ENCODE peak calls at places on chromosomes 16 and 17, in nine cellular contexts. W is hepatocyte; B is mucosa of descending colon; L is A549; S is CD8-positive, alpha-beta T cell; F is AG04449; G is AG10803; T is astrocyte of the spinal cord; Q is kidney epithelial cell. K is an unnamed sample.

GRCh38 chr17:17935321-17936271 is 36.6 kb downstream of the TOM1L2 start:
- DNase-seq in W (peak), B (peak), L (peak), S (no peak), F (peak), G (peak), T (peak), Q (peak), K (no peak)

GRCh38 chr17:66431080-66431795 is 128.8 kb downstream of the PRKCA start:
- DNase-seq in W (no peak), B (no peak), L (no peak), S (no peak), F (no peak), G (peak), T (no peak), Q (no peak), K (no peak)

GRCh38 chr17:489758-490329 is 137.2 kb upstream of the RPH3AL start:
- DNase-seq in W (peak), B (peak), L (peak), S (peak), F (no peak), G (peak), T (peak), Q (no peak), K (no peak)

GRCh38 chr16:84527486-84528269 is 23.2 kb upstream of the MEAK7 start:
- DNase-seq in W (no peak), B (no peak), L (no peak), S (no peak), F (no peak), G (no peak), T (no peak), Q (no peak), K (no peak)

GRCh38 chr17:75755990-75756389 is 9.0 kb downstream of the GALK1 start:
- DNase-seq in W (no peak), B (no peak), L (no peak), S (no peak), F (no peak), G (no peak), T (no peak), Q (no peak), K (no peak)

GRCh38 chr17:39668141-39668924 is at the start of gene PNMT:
- DNase-seq in W (peak), B (peak), L (peak), S (peak), F (no peak), G (peak), T (peak), Q (no peak), K (no peak)

GRCh38 chr16:17377360-17378324 is 93.1 kb downstream of the XYLT1 start:
- DNase-seq in W (no peak), B (no peak), L (no peak), S (no peak), F (no peak), G (peak), T (no peak), Q (no peak), K (no peak)

GRCh38 chr16:1543085-1543896 is 9.8 kb downstream of the TMEM204 start:
- DNase-seq in W (no peak), B (peak), L (peak), S (no peak), F (no peak), G (peak), T (peak), Q (peak), K (peak)

GRCh38 chr17:235831-236640 is 54.6 kb upstream of the DOC2B start:
- DNase-seq in W (no peak), B (no peak), L (no peak), S (no peak), F (no peak), G (no peak), T (no peak), Q (no peak), K (no peak)

DNA sequence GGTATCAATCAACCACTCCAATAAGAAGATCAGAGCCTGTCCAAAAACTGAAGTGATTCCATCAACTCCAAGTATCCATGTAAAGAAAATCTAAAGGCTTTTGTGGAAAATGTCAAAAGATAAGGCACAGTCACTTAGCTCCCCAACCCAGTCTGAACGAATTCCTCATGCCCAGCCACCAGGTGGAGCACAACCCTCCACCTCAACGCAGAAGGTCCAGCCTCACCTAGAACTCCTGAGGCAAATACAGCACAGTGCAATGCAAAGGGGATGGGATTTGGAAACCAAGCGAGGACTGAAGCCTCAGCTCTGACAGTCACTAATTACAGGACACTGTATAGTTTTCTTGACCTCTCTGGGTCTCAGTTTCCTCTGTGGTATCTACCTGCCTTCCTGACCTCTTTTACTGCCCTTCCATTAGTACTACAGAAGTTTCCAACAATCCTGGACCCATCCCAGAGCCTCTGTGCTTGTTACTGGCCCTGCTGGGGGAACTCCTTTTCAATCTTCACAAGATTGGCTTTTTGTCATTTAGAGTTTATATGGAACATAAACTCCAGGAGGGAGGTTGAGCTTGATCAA is 2.0 kb downstream of the NCBP3 start:
- DNase-seq in W (peak), B (peak), L (peak), S (peak), F (no peak), G (peak), T (peak), Q (no peak), K (no peak)
- TF ChIP-seq CTCF in W (peak), B (peak), L (peak), S (peak), F (peak), G (peak), T (peak), Q (peak), K (peak)

GRCh38 chr17:48609754-48610281 is 999 bp downstream of the HOXB7 start:
- DNase-seq in W (no peak), B (no peak), L (no peak), S (no peak), F (no peak), G (no peak), T (peak), Q (no peak), K (no peak)

GRCh38 chr17:48611213-48611612 is 396 bp upstream of the HOXB7 start:
- DNase-seq in W (no peak), B (peak), L (peak), S (no peak), F (no peak), G (no peak), T (peak), Q (no peak), K (no peak)

GRCh38 chr17:48611681-48612455 is 1.1 kb upstream of the HOXB7 start:
- DNase-seq in W (no peak), B (peak), L (peak), S (no peak), F (no peak), G (no peak), T (peak), Q (no peak), K (no peak)

GRCh38 chr17:48608921-48609505 is 1.8 kb downstream of the HOXB7 start:
- DNase-seq in W (no peak), B (no peak), L (no peak), S (no peak), F (no peak), G (no peak), T (peak), Q (no peak), K (no peak)

GRCh38 chr17:48610282-48611211 is at the start of gene HOXB7:
- DNase-seq in W (peak), B (peak), L (peak), S (no peak), F (no peak), G (peak), T (peak), Q (no peak), K (no peak)
- H3K4me3 ChIP-seq in W (peak), B (peak), L (peak), S (peak), F (peak), G (peak), T (peak), Q (peak), K (peak)

GRCh38 chr17:2867441-2868424 is 71.5 kb downstream of the RAP1GAP2 start:
- DNase-seq in W (no peak), B (no peak), L (no peak), S (no peak), F (no peak), G (peak), T (no peak), Q (no peak), K (no peak)
- TF ChIP-seq CTCF in W (no peak), B (no peak), L (no peak), S (no peak), F (no peak), G (no peak), T (no peak), Q (no peak), K (peak)

DNA sequence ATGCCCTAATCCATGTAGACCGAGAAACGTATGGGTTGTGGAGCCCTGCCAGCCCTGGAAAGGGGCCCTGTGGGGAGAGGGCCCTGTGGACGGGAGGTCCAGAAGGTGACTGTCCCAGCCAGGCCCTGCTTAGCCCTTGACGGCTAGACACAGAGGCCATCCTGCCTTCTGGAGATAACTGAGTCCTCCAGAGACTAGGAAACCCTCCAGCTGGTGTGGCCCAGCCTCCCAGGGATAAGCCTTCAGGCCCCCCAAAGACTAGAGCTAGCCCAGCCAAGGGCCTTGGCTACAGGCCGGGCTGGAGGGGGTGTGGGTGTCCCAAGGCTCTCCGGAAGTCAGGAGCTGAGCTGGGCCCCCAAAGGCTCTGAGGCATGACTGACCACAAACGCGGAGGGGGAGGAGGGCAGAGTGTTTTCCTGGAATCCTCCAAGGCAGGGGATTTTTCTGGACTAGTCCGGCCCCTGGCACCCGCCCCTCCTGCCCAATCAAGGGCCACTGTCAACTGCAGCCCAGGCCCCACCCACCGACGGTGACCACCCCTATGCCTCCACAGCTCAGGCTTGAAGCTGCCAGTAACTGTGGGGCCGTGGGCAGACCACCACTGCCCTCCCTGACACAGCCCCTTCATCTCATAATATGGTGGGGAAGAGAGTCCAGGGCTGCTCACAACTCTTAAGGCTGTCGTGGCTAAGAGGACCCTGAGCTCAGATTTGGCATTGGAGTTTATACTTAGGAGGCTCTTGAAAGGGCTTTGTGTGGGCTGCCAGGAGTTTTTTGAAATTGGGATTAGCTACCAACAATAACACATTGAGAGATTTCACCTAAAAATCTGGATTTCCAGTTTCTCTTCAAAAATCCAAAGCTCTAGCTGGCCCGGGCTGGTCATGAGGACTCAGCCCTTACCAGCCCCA is 823 bp upstream of the VASN start:
- DNase-seq in W (peak), B (peak), L (no peak), S (no peak), F (peak), G (peak), T (peak), Q (no peak), K (no peak)
- H3K4me3 ChIP-seq in W (no peak), B (no peak), L (peak), S (no peak), F (no peak), G (peak), T (no peak), Q (no peak), K (peak)

GRCh38 chr16:23836078-23836403 is 258 bp downstream of the PRKCB start:
- DNase-seq in W (no peak), B (no peak), L (no peak), S (no peak), F (no peak), G (no peak), T (no peak), Q (no peak), K (no peak)

GRCh38 chr16:23835390-23836077 is at the start of gene PRKCB:
- DNase-seq in W (peak), B (peak), L (peak), S (peak), F (no peak), G (peak), T (peak), Q (no peak), K (no peak)

GRCh38 chr16:23837553-23838308 is 1.9 kb downstream of the PRKCB start:
- DNase-seq in W (no peak), B (no peak), L (no peak), S (no peak), F (no peak), G (no peak), T (no peak), Q (no peak), K (no peak)

GRCh38 chr16:23838485-23839142 is 2.8 kb downstream of the PRKCB start:
- DNase-seq in W (no peak), B (no peak), L (no peak), S (no peak), F (no peak), G (no peak), T (no peak), Q (no peak), K (no peak)

GRCh38 chr16:23836404-23837291 is 865 bp downstream of the PRKCB start:
- DNase-seq in W (peak), B (no peak), L (no peak), S (peak), F (no peak), G (no peak), T (no peak), Q (no peak), K (no peak)
- TF ChIP-seq CTCF in W (no peak), B (no peak), L (no peak), S (peak), F (no peak), G (no peak), T (no peak), Q (no peak), K (no peak)